ENCODE peak calls at places on chromosomes 5 and 9, in five cellular contexts. F is activated T-cell treated with anti-CD3 and anti-CD28 coated beads for 24 hours, U is T follicular helper cell, E is iris pigment epithelial cell, O is thyroid gland. J is an unnamed sample.

GRCh38 chr5:10652151-10652550 is 88.3 kb downstream of the ANKRD33B start:
- DNase-seq in F (no peak), U (no peak), E (no peak), O (no peak), J (peak)

GRCh38 chr5:68383888-68384310 is 168.3 kb downstream of the PIK3R1 start:
- DNase-seq in F (no peak), U (no peak), E (no peak), O (no peak), J (no peak)

GRCh38 chr9:90936380-90936779 is 134.8 kb downstream of the SYK start:
- DNase-seq in F (no peak), U (no peak), E (no peak), O (no peak), J (no peak)

GRCh38 chr5:150438873-150439546 is 10.5 kb downstream of the RPS14 start:
- DNase-seq in F (no peak), U (no peak), E (peak), O (peak), J (no peak)

GRCh38 chr5:154519375-154519774 is 41.3 kb upstream of the HAND1 start:
- DNase-seq in F (no peak), U (no peak), E (peak), O (peak), J (peak)

GRCh38 chr5:68343421-68343826 is 127.9 kb downstream of the PIK3R1 start:
- DNase-seq in F (peak), U (no peak), E (peak), O (peak), J (peak)

GRCh38 chr9:130634801-130635200 is 29.6 kb upstream of the PRDM12 start:
- DNase-seq in F (no peak), U (no peak), E (no peak), O (no peak), J (no peak)

GRCh38 chr5:123398058-123398728 is 25.0 kb downstream of the CEP120 start:
- DNase-seq in F (no peak), U (no peak), E (no peak), O (no peak), J (no peak)